ENCODE peak calls at places on chromosomes 5 and 9, in six cellular contexts. I is astrocyte of the spinal cord; D is HFFc6; R is CD8-positive, alpha-beta T cell; B is mesothelial cell of epicardium; L is endothelial cell. Y is an unnamed sample.

GRCh38 chr5:132766020-132766805 is 10.8 kb downstream of the SEPTIN8 start:
- DNase-seq in I (no peak), D (no peak), R (no peak), B (no peak), L (no peak), Y (no peak)

GRCh38 chr5:180640765-180641565 is 8.4 kb downstream of the FLT4 start:
- DNase-seq in I (no peak), D (no peak), R (no peak), B (no peak), L (no peak), Y (no peak)

GRCh38 chr5:10563132-10563939 is 534 bp upstream of the ANKRD33B start:
- DNase-seq in I (no peak), D (no peak), R (no peak), B (no peak), L (peak; percentile 20), Y (peak; percentile 58)

GRCh38 chr5:158382473-158382872 is 523.5 kb upstream of the CLINT1 start:
- DNase-seq in I (peak; percentile 97), D (peak; percentile 96), R (no peak), B (no peak), L (no peak), Y (no peak)

GRCh38 chr5:170053896-170054295 is 51.8 kb upstream of the FOXI1 start:
- DNase-seq in I (no peak), D (no peak), R (no peak), B (no peak), L (no peak), Y (no peak)

GRCh38 chr5:65926893-65927292 is 518 bp downstream of the ERBIN start:
- DNase-seq in I (peak; percentile 8), D (no peak), R (no peak), B (no peak), L (no peak), Y (no peak)

GRCh38 chr5:38330207-38330606 is 71.8 kb downstream of the EGFLAM start:
- DNase-seq in I (peak; percentile 19), D (no peak), R (no peak), B (no peak), L (no peak), Y (no peak)

GRCh38 chr5:82165740-82166530 is 112.2 kb downstream of the RPS23 start:
- DNase-seq in I (peak; percentile 92), D (peak; percentile 84), R (peak; percentile 58), B (no peak), L (peak; percentile 38), Y (no peak)

GRCh38 chr9:92680166-92681119 is 10.5 kb upstream of the IPPK start:
- DNase-seq in I (no peak), D (no peak), R (no peak), B (no peak), L (no peak), Y (no peak)

GRCh38 chr5:53472720-53473510 is 7.5 kb upstream of the FST start:
- DNase-seq in I (no peak), D (no peak), R (no peak), B (no peak), L (no peak), Y (no peak)

GRCh38 chr5:73946278-73946677 is 320.3 kb downstream of the ARHGEF28 start:
- DNase-seq in I (no peak), D (no peak), R (no peak), B (no peak), L (no peak), Y (no peak)

GRCh38 chr5:43514471-43514815 is 505 bp downstream of the C5orf34 start:
- DNase-seq in I (peak; percentile 83), D (peak; percentile 76), R (no peak), B (no peak), L (no peak), Y (no peak)

GRCh38 chr5:127981498-127981897 is 102.1 kb upstream of the SLC12A2 start:
- DNase-seq in I (no peak), D (no peak), R (no peak), B (no peak), L (no peak), Y (no peak)

GRCh38 chr9:94084314-94084713 is at the start of gene PTPDC1:
- DNase-seq in I (peak; percentile 88), D (peak; percentile 30), R (no peak), B (no peak), L (peak; percentile 43), Y (no peak)

GRCh38 chr9:98222885-98223640 is 30.6 kb upstream of the CORO2A start:
- DNase-seq in I (peak; percentile 99), D (peak; percentile 98), R (no peak), B (no peak), L (no peak), Y (no peak)

GRCh38 chr9:116494815-116495634 is 192.1 kb upstream of the TRIM32 start:
- DNase-seq in I (no peak), D (no peak), R (no peak), B (no peak), L (peak; percentile 27), Y (no peak)

GRCh38 chr5:53276825-53277224 is 167.3 kb upstream of the MOCS2 start:
- DNase-seq in I (no peak), D (no peak), R (no peak), B (no peak), L (no peak), Y (no peak)

GRCh38 chr5:35780236-35780635 is 76.5 kb upstream of the IL7R start:
- DNase-seq in I (no peak), D (no peak), R (peak; percentile 45), B (no peak), L (no peak), Y (no peak)

GRCh38 chr5:35773936-35774335 is 82.8 kb upstream of the IL7R start:
- DNase-seq in I (no peak), D (peak; percentile 45), R (no peak), B (no peak), L (no peak), Y (no peak)

GRCh38 chr5:35777358-35778087 is 79.2 kb upstream of the IL7R start:
- DNase-seq in I (peak; percentile 85), D (peak; percentile 83), R (peak; percentile 72), B (peak; percentile 44), L (peak; percentile 72), Y (no peak)

GRCh38 chr5:35778259-35778769 is 78.4 kb upstream of the IL7R start:
- DNase-seq in I (no peak), D (no peak), R (no peak), B (no peak), L (no peak), Y (no peak)

GRCh38 chr5:35776757-35777156 is 79.9 kb upstream of the IL7R start:
- DNase-seq in I (no peak), D (no peak), R (no peak), B (no peak), L (no peak), Y (no peak)
- TF ChIP-seq CTCF in I (no peak), D (no peak), R (no peak), B (no peak), L (no peak), Y (no peak)

GRCh38 chr5:18113724-18114123 is 479.5 kb downstream of the TAF11L14 start:
- DNase-seq in I (peak; percentile 7), D (no peak), R (no peak), B (no peak), L (peak; percentile 9), Y (no peak)
- TF ChIP-seq CTCF in I (no peak), D (peak; percentile 34), R (no peak), B (no peak), L (no peak), Y (no peak)

DNA sequence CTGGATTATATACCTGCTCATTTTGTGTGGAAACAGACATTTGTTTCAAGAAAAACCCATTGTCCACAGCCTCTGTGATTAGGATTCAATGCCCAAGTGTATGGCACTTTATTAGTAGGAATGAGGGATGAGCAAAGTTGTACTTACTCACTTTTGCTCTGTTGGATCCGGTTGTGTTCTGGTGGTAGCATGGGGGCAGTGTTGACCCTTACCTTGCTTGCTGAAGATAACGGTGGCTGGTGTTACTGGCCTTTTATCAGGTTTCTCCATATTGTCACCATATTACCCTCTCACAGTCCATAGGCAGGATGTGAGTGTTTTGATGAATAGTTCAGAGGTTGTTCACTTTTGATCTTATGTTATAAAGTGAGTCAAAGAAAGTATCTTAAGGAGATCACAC is 42.7 kb upstream of the NUDT12 start:
- DNase-seq in I (no peak), D (no peak), R (no peak), B (no peak), L (no peak), Y (no peak)
- TF ChIP-seq CTCF in I (no peak), D (no peak), R (no peak), B (no peak), L (no peak), Y (no peak)

GRCh38 chr9:120323125-120323524 is 256.8 kb downstream of the CDK5RAP2 start:
- DNase-seq in I (no peak), D (no peak), R (no peak), B (no peak), L (no peak), Y (no peak)

GRCh38 chr9:120326076-120326693 is 253.8 kb downstream of the CDK5RAP2 start:
- DNase-seq in I (no peak), D (no peak), R (no peak), B (no peak), L (no peak), Y (no peak)

GRCh38 chr9:120327322-120327721 is 252.6 kb downstream of the CDK5RAP2 start:
- DNase-seq in I (no peak), D (no peak), R (no peak), B (no peak), L (no peak), Y (no peak)

GRCh38 chr9:120324461-120324860 is 255.5 kb downstream of the CDK5RAP2 start:
- DNase-seq in I (no peak), D (no peak), R (no peak), B (no peak), L (no peak), Y (no peak)

GRCh38 chr9:120324996-120325642 is 254.8 kb downstream of the CDK5RAP2 start:
- DNase-seq in I (no peak), D (no peak), R (no peak), B (no peak), L (no peak), Y (no peak)
- TF ChIP-seq CTCF in I (no peak), D (no peak), R (no peak), B (no peak), L (peak; percentile 33), Y (no peak)

GRCh38 chr9:101380295-101380694 is 4.5 kb downstream of the BAAT start:
- DNase-seq in I (no peak), D (no peak), R (no peak), B (no peak), L (no peak), Y (no peak)

GRCh38 chr9:101372327-101373118 is 12.3 kb downstream of the BAAT start:
- DNase-seq in I (no peak), D (no peak), R (no peak), B (no peak), L (no peak), Y (no peak)

GRCh38 chr9:101376117-101376866 is 8.5 kb downstream of the BAAT start:
- DNase-seq in I (no peak), D (peak; percentile 96), R (no peak), B (no peak), L (no peak), Y (no peak)

GRCh38 chr9:101371813-101372212 is 13.0 kb downstream of the BAAT start:
- DNase-seq in I (no peak), D (no peak), R (no peak), B (no peak), L (no peak), Y (no peak)

DNA sequence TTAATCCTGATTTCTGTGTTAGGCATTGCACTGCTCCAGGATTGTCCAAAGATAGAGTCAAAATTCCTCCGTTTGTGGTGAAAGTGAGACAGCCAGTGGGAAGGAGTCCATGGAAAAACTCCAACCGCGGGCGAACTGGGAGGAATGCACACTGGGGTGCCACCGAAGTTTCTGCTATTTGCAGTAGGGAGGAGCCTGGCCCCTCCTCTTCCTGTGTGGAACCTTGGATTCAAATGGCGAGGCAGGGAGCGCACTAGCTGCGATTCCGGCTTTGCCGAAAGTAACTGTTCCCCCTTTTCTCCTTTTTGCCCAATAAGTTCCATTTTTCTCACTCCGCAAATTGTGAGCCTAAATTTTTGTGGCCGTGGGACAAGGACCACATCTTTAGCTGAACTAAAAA is 9.3 kb downstream of the BAAT start:
- DNase-seq in I (no peak), D (no peak), R (no peak), B (no peak), L (no peak), Y (no peak)
- TF ChIP-seq CTCF in I (no peak), D (no peak), R (no peak), B (no peak), L (no peak), Y (no peak)

Y was measured in activated B cell treated with CpG ODN at 0.5 μM for 24 hours.